ENCODE peak calls at places on chromosomes 1 and 21, in six cellular contexts. X is H9, M is IMR-90, G is neuronal stem cell, H is mesenchymal stem cell, N is mesendoderm. J is an unnamed sample.

GRCh38 chr1:40435876-40436275 is 14.4 kb upstream of the ZFP69B start:
- DNase-seq in X (no peak), M (peak), G (no peak), H (no peak), N (no peak), J (no peak)

GRCh38 chr1:167110586-167110985 is 16.7 kb downstream of the STYXL2 start:
- DNase-seq in X (no peak), M (no peak), G (no peak), H (no peak), N (no peak), J (no peak)

GRCh38 chr1:100868364-100868995 is 26.2 kb downstream of the EXTL2 start:
- DNase-seq in X (no peak), M (peak), G (peak), H (peak), N (peak), J (no peak)

GRCh38 chr1:216750962-216751361 is 27.7 kb upstream of the ESRRG start:
- DNase-seq in X (no peak), M (no peak), G (no peak), H (no peak), N (no peak), J (no peak)

GRCh38 chr1:2115922-2116341 is 65.7 kb downstream of the PRKCZ start:
- DNase-seq in X (peak), M (peak), G (peak), H (peak), N (peak), J (no peak)

GRCh38 chr1:109938556-109938955 is 27.9 kb downstream of the CSF1 start:
- DNase-seq in X (no peak), M (no peak), G (no peak), H (no peak), N (no peak), J (no peak)

GRCh38 chr1:30748098-30748698 is 9.4 kb downstream of the LAPTM5 start:
- DNase-seq in X (no peak), M (no peak), G (no peak), H (no peak), N (no peak), J (no peak)

GRCh38 chr1:215459136-215459535 is 108.0 kb upstream of the KCTD3 start:
- DNase-seq in X (no peak), M (peak), G (no peak), H (no peak), N (no peak), J (no peak)

GRCh38 chr1:228107636-228108035 is 1.5 kb downstream of the MRPL55 start:
- DNase-seq in X (no peak), M (no peak), G (no peak), H (no peak), N (no peak), J (no peak)

GRCh38 chr21:32233055-32233546 is 45.7 kb downstream of the MIS18A start:
- DNase-seq in X (no peak), M (peak), G (no peak), H (no peak), N (no peak), J (no peak)

GRCh38 chr21:17903029-17903806 is 84.1 kb upstream of the C21orf91 start:
- DNase-seq in X (no peak), M (peak), G (no peak), H (peak), N (peak), J (peak)

GRCh38 chr1:41743361-41743760 is 175.4 kb downstream of the HIVEP3 start:
- DNase-seq in X (no peak), M (peak), G (no peak), H (no peak), N (no peak), J (no peak)

GRCh38 chr1:216005916-216006315 is 417.3 kb downstream of the USH2A start:
- DNase-seq in X (no peak), M (peak), G (no peak), H (no peak), N (no peak), J (no peak)

GRCh38 chr1:153533689-153534201 is 2.0 kb downstream of the S100A6 start:
- DNase-seq in X (no peak), M (peak), G (no peak), H (peak), N (no peak), J (peak)

GRCh38 chr1:110482662-110483307 is 31.8 kb downstream of the PROK1 start:
- DNase-seq in X (peak), M (no peak), G (no peak), H (no peak), N (peak), J (no peak)

GRCh38 chr21:14773777-14774345 is 227.7 kb upstream of the SAMSN1 start:
- DNase-seq in X (peak), M (no peak), G (peak), H (peak), N (peak), J (peak)

GRCh38 chr1:24695202-24695974 is 49.9 kb upstream of the CLIC4 start:
- DNase-seq in X (no peak), M (no peak), G (no peak), H (no peak), N (peak), J (no peak)

GRCh38 chr1:234691567-234691966 is 81.6 kb upstream of the IRF2BP2 start:
- DNase-seq in X (no peak), M (peak), G (no peak), H (no peak), N (no peak), J (peak)

GRCh38 chr1:38587734-38588133 is 271.8 kb downstream of the RRAGC start:
- DNase-seq in X (no peak), M (no peak), G (no peak), H (no peak), N (no peak), J (no peak)

GRCh38 chr1:48061162-48062136 is 64.3 kb upstream of the TRABD2B start:
- DNase-seq in X (peak), M (peak), G (peak), H (peak), N (peak), J (peak)

GRCh38 chr1:152657677-152658076 is 5.5 kb upstream of the LCE2D start:
- DNase-seq in X (no peak), M (no peak), G (no peak), H (no peak), N (no peak), J (no peak)

GRCh38 chr1:2343023-2343935 is 48.1 kb downstream of the MORN1 start:
- DNase-seq in X (no peak), M (no peak), G (no peak), H (no peak), N (no peak), J (no peak)

GRCh38 chr1:172342584-172343245 is 77.8 kb upstream of the C1orf105 start:
- DNase-seq in X (no peak), M (no peak), G (no peak), H (no peak), N (no peak), J (no peak)
- H3K23ac ChIP-seq in X (no peak), M (peak), G (no peak), H (no peak), N (no peak), J (no peak)

GRCh38 chr21:25636727-25637126 is 2.3 kb upstream of the JAM2 start:
- DNase-seq in X (no peak), M (peak), G (no peak), H (no peak), N (no peak), J (peak)

GRCh38 chr21:25639167-25639921 is at the start of gene JAM2:
- DNase-seq in X (peak), M (peak), G (peak), H (peak), N (peak), J (peak)

GRCh38 chr21:25637846-25638245 is 1.2 kb upstream of the JAM2 start:
- DNase-seq in X (no peak), M (no peak), G (no peak), H (no peak), N (peak), J (peak)

GRCh38 chr21:25639922-25640670 is 1.0 kb downstream of the JAM2 start:
- DNase-seq in X (peak), M (no peak), G (peak), H (peak), N (peak), J (no peak)

DNA sequence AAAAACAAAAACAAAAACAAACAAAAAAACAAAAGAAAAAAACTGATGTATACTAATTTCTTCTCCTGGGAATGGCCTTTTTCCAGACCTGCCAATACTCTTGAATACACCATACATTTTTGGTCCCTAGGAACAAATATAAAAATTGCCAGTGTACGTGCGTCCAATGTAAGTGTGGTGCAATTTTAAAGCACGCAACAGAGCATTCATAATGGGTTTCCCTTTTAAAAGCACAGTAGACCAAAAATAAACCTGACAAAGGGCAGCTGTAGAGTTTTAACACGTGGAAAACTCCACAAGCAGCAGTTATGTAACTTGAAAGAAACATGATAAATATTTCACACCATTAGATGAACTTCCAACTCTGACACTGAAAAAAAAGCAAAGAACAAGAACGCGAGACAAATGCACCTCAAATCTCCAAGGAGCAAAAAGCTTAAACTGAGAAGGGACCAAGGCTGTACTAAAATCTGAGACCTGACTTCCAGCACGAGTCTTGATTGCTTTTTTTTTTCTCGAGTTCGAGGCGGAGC is 358 bp upstream of the JAM2 start:
- DNase-seq in X (no peak), M (peak), G (peak), H (peak), N (no peak), J (peak)
- H3K9ac ChIP-seq in X (peak), M (peak), G (no peak), H (peak), N (peak), J (no peak)

GRCh38 chr1:90727917-90728655 is 11.0 kb upstream of the BARHL2 start:
- DNase-seq in X (no peak), M (no peak), G (no peak), H (no peak), N (no peak), J (no peak)

GRCh38 chr1:90725961-90726715 is 9.0 kb upstream of the BARHL2 start:
- DNase-seq in X (no peak), M (peak), G (no peak), H (no peak), N (peak), J (no peak)

GRCh38 chr1:90728656-90729257 is 11.7 kb upstream of the BARHL2 start:
- DNase-seq in X (peak), M (no peak), G (no peak), H (no peak), N (no peak), J (no peak)

GRCh38 chr1:90725341-90725960 is 8.3 kb upstream of the BARHL2 start:
- DNase-seq in X (peak), M (no peak), G (no peak), H (peak), N (no peak), J (no peak)

GRCh38 chr1:90726716-90727480 is 9.8 kb upstream of the BARHL2 start:
- DNase-seq in X (peak), M (no peak), G (no peak), H (no peak), N (peak), J (no peak)
- H3K23ac ChIP-seq in X (no peak), M (no peak), G (peak), H (peak), N (peak), J (no peak)

DNA sequence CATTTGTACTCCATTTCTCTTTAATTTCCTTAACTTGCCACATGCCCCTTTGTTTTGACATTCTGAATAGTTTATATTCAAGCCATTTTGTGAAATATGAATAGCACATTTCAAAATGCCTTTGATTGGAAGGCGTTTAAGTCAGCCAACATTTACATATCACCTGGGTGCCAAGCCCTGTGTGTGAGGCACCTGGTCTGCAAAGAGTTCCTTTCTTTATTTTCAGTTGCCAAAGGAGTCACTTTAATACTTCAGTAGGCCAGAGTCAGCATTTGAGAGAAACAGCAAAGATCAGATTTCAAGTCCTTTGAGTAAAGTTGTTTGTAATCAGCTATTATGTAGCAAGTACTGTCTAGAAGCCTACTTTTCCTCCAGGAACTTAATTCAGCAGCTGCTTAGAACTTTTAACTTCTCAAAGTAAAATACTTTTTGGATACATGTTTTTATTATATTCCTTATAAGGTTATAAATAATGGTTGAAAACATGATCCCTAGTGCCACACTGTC is 70.8 kb downstream of the DTL start:
- DNase-seq in X (no peak), M (peak), G (no peak), H (no peak), N (no peak), J (no peak)
- H3K9ac ChIP-seq in X (no peak), M (no peak), G (no peak), H (no peak), N (no peak), J (no peak)

GRCh38 chr1:43420874-43421273 is 31.2 kb downstream of the SZT2 start:
- DNase-seq in X (no peak), M (no peak), G (no peak), H (no peak), N (no peak), J (no peak)
- H3K23ac ChIP-seq in X (no peak), M (no peak), G (no peak), H (no peak), N (no peak), J (no peak)

DNA sequence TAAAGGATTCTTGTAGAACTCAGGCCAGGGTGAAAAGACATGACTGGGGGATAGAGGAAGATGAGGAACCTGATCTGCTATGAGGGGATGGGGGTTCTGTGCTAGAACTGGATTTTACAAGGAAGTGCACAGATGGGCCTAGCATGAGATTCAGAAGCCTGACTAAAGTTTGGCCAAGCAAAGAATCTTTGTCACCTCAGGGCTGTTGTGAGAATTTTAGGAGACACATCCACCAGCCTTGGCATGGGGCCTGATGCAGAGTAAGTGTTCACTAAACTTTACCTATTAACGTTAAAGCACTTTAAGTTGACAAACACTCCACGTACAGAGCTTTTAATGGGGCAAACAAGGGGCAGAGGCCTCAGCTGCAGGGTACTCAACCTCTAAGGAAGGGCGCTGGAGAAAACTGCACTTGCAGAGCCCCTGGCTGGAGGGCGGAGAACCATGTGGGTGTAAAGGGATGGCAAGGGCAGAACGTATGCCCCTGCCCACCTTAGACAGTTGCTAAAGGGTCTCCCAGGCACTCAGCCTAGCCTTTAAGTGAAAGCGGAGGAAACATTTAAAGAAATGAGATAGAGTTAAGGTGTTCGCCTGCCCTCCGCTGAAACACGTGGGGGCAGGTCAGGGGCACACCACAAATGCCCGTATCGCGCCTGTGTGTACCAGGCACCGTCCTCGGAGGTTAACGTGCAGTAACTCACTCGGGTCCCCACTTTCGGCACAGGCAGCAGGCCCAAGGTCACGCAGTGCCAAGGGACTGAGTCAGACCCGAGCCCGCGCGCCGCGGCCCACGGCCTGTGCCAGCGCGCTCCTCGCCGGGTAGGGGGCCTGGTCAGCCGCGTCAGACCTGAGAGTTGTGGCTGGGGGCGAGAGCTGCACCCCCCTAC is 990 bp upstream of the MRPS6 start:
- DNase-seq in X (no peak), M (no peak), G (no peak), H (no peak), N (no peak), J (peak)
- H3K9ac ChIP-seq in X (no peak), M (peak), G (peak), H (peak), N (peak), J (peak)

J was measured in trophoblast cell.